ENCODE peak calls at places on chromosomes 5 and 9, in five cellular contexts. B, R, D, I and W are unnamed samples.

GRCh38 chr5:4330327-4330726 is 734.7 kb downstream of the IRX1 start:
- DNase-seq in B (no peak), R (no peak), I (no peak), D (no peak), W (no peak)

GRCh38 chr5:165602529-165602928 is 2097.1 kb downstream of the MAT2B start:
- DNase-seq in D (no peak), B (no peak), R (no peak), I (no peak), W (no peak)

GRCh38 chr9:91795500-91796241 is 154.4 kb downstream of the ROR2 start:
- DNase-seq in I (no peak), R (no peak), D (no peak), B (no peak), W (peak; percentile 47)

GRCh38 chr9:99824378-99825157 is 2.9 kb downstream of the NR4A3 start:
- DNase-seq in D (peak; percentile 31), B (peak; percentile 32), R (no peak), I (peak; percentile 21), W (no peak)

GRCh38 chr5:174177976-174178600 is 132.6 kb downstream of the NSG2 start:
- DNase-seq in I (no peak), D (no peak), R (no peak), B (no peak), W (no peak)

GRCh38 chr5:88188458-88189132 is 80.0 kb downstream of the TMEM161B start:
- DNase-seq in R (peak; percentile 31), B (no peak), D (no peak), I (no peak), W (no peak)

GRCh38 chr5:117945261-117945660 is 1043.1 kb downstream of the DTWD2 start:
- DNase-seq in R (no peak), I (no peak), B (no peak), D (no peak), W (no peak)

GRCh38 chr9:79598562-79599345 is 27.0 kb downstream of the TLE4 start:
- DNase-seq in R (no peak), B (no peak), D (no peak), I (no peak), W (no peak)